ENCODE peak calls at places on chromosomes 11 and 22, in eight cellular contexts. One of them, this sample, is unnamed.

GRCh38 chr11:69160296-69161116 is 4.8 kb downstream of the SMIM38 start:
- DNase-seq in HCT116: no peak
- DNase-seq in GM12878: no peak
- DNase-seq in endodermal cell: no peak
- DNase-seq in neuronal stem cell: no peak
- DNase-seq in NT2/D1: no peak
- DNase-seq in mesenchymal stem cell: no peak
- DNase-seq in astrocyte: no peak
- DNase-seq in this sample: no peak

GRCh38 chr11:123181075-123181474 is 14.0 kb downstream of the CLMP start:
- DNase-seq in HCT116: no peak
- DNase-seq in GM12878: no peak
- DNase-seq in endodermal cell: no peak
- DNase-seq in neuronal stem cell: no peak
- DNase-seq in NT2/D1: no peak
- DNase-seq in mesenchymal stem cell: no peak
- DNase-seq in astrocyte: no peak
- DNase-seq in this sample: no peak

GRCh38 chr22:36757608-36758220 is 18.2 kb downstream of the IFT27 start:
- DNase-seq in HCT116: peak; percentile 57
- DNase-seq in GM12878: no peak
- DNase-seq in endodermal cell: peak; percentile 96
- DNase-seq in neuronal stem cell: peak; percentile 63
- DNase-seq in NT2/D1: peak; percentile 58
- DNase-seq in mesenchymal stem cell: peak; percentile 69
- DNase-seq in astrocyte: peak; percentile 28
- DNase-seq in this sample: peak; percentile 81

GRCh38 chr11:27025312-27025955 is 15.2 kb upstream of the BBOX1 start:
- DNase-seq in HCT116: no peak
- DNase-seq in GM12878: no peak
- DNase-seq in endodermal cell: no peak
- DNase-seq in neuronal stem cell: no peak
- DNase-seq in NT2/D1: no peak
- DNase-seq in mesenchymal stem cell: no peak
- DNase-seq in astrocyte: no peak
- DNase-seq in this sample: no peak

GRCh38 chr11:60785806-60786361 is 751 bp downstream of the MS4A10 start:
- DNase-seq in HCT116: no peak
- DNase-seq in GM12878: no peak
- DNase-seq in endodermal cell: no peak
- DNase-seq in neuronal stem cell: no peak
- DNase-seq in NT2/D1: no peak
- DNase-seq in mesenchymal stem cell: peak; percentile 33
- DNase-seq in astrocyte: peak; percentile 18
- DNase-seq in this sample: no peak

GRCh38 chr11:110028904-110029303 is 64.3 kb upstream of the ZC3H12C start:
- DNase-seq in HCT116: no peak
- DNase-seq in GM12878: peak; percentile 53
- DNase-seq in endodermal cell: no peak
- DNase-seq in neuronal stem cell: no peak
- DNase-seq in NT2/D1: no peak
- DNase-seq in mesenchymal stem cell: no peak
- DNase-seq in astrocyte: peak; percentile 4
- DNase-seq in this sample: no peak

GRCh38 chr11:43784866-43785265 is 95.8 kb upstream of the ALKBH3 start:
- DNase-seq in HCT116: no peak
- DNase-seq in GM12878: no peak
- DNase-seq in endodermal cell: no peak
- DNase-seq in neuronal stem cell: no peak
- DNase-seq in NT2/D1: no peak
- DNase-seq in mesenchymal stem cell: peak; percentile 69
- DNase-seq in astrocyte: no peak
- DNase-seq in this sample: no peak

GRCh38 chr22:49950396-49950994 is 10.1 kb upstream of the PIM3 start:
- DNase-seq in HCT116: no peak
- DNase-seq in GM12878: no peak
- DNase-seq in endodermal cell: peak; percentile 57
- DNase-seq in neuronal stem cell: no peak
- DNase-seq in NT2/D1: no peak
- DNase-seq in mesenchymal stem cell: no peak
- DNase-seq in astrocyte: no peak
- DNase-seq in this sample: no peak

GRCh38 chr11:26478710-26479109 is 93.4 kb downstream of the MUC15 start:
- DNase-seq in HCT116: no peak
- DNase-seq in GM12878: no peak
- DNase-seq in endodermal cell: no peak
- DNase-seq in neuronal stem cell: no peak
- DNase-seq in NT2/D1: no peak
- DNase-seq in mesenchymal stem cell: no peak
- DNase-seq in astrocyte: no peak
- DNase-seq in this sample: no peak

GRCh38 chr22:41504397-41504796 is 35.5 kb downstream of the ACO2 start:
- DNase-seq in HCT116: no peak
- DNase-seq in GM12878: no peak
- DNase-seq in endodermal cell: no peak
- DNase-seq in neuronal stem cell: no peak
- DNase-seq in NT2/D1: no peak
- DNase-seq in mesenchymal stem cell: no peak
- DNase-seq in astrocyte: no peak
- DNase-seq in this sample: no peak

GRCh38 chr11:3202759-3203158 is 15.9 kb downstream of the MRGPRG start:
- DNase-seq in HCT116: no peak
- DNase-seq in GM12878: no peak
- DNase-seq in endodermal cell: peak; percentile 47
- DNase-seq in neuronal stem cell: no peak
- DNase-seq in NT2/D1: no peak
- DNase-seq in mesenchymal stem cell: no peak
- DNase-seq in astrocyte: no peak
- DNase-seq in this sample: no peak

GRCh38 chr11:34251640-34251980 is 106.2 kb downstream of the ABTB2 start:
- DNase-seq in HCT116: no peak
- DNase-seq in GM12878: no peak
- DNase-seq in endodermal cell: no peak
- DNase-seq in neuronal stem cell: no peak
- DNase-seq in NT2/D1: no peak
- DNase-seq in mesenchymal stem cell: no peak
- DNase-seq in astrocyte: peak; percentile 53
- DNase-seq in this sample: no peak

GRCh38 chr11:10594407-10594806 is 25.9 kb upstream of the LYVE1 start:
- DNase-seq in HCT116: no peak
- DNase-seq in GM12878: no peak
- DNase-seq in endodermal cell: no peak
- DNase-seq in neuronal stem cell: no peak
- DNase-seq in NT2/D1: no peak
- DNase-seq in mesenchymal stem cell: no peak
- DNase-seq in astrocyte: no peak
- DNase-seq in this sample: no peak

GRCh38 chr11:131999955-132000354 is 629.5 kb downstream of the NTM start:
- DNase-seq in HCT116: no peak
- DNase-seq in GM12878: no peak
- DNase-seq in endodermal cell: no peak
- DNase-seq in neuronal stem cell: no peak
- DNase-seq in NT2/D1: no peak
- DNase-seq in mesenchymal stem cell: no peak
- DNase-seq in astrocyte: no peak
- DNase-seq in this sample: no peak

GRCh38 chr22:38927033-38927789 is 30.2 kb upstream of the APOBEC3A start:
- DNase-seq in HCT116: peak; percentile 74
- DNase-seq in GM12878: peak; percentile 7
- DNase-seq in endodermal cell: peak; percentile 93
- DNase-seq in neuronal stem cell: peak; percentile 59
- DNase-seq in NT2/D1: peak; percentile 36
- DNase-seq in mesenchymal stem cell: peak; percentile 68
- DNase-seq in astrocyte: peak; percentile 39
- DNase-seq in this sample: peak; percentile 77

GRCh38 chr22:17726561-17727243 is 47.6 kb downstream of the BID start:
- DNase-seq in HCT116: no peak
- DNase-seq in GM12878: no peak
- DNase-seq in endodermal cell: no peak
- DNase-seq in neuronal stem cell: no peak
- DNase-seq in NT2/D1: no peak
- DNase-seq in mesenchymal stem cell: peak; percentile 70
- DNase-seq in astrocyte: peak; percentile 46
- DNase-seq in this sample: no peak

GRCh38 chr11:83827520-83827919 is 541.4 kb upstream of the CCDC90B start:
- DNase-seq in HCT116: no peak
- DNase-seq in GM12878: no peak
- DNase-seq in endodermal cell: no peak
- DNase-seq in neuronal stem cell: no peak
- DNase-seq in NT2/D1: no peak
- DNase-seq in mesenchymal stem cell: peak; percentile 26
- DNase-seq in astrocyte: peak; percentile 60
- DNase-seq in this sample: no peak

GRCh38 chr22:31346733-31347250 is 646 bp upstream of the PATZ1 start:
- DNase-seq in HCT116: no peak
- DNase-seq in GM12878: no peak
- DNase-seq in endodermal cell: no peak
- DNase-seq in neuronal stem cell: peak; percentile 65
- DNase-seq in NT2/D1: no peak
- DNase-seq in mesenchymal stem cell: peak; percentile 75
- DNase-seq in astrocyte: peak; percentile 39
- DNase-seq in this sample: peak; percentile 58

GRCh38 chr11:61281581-61282250 is 13.4 kb downstream of the VWCE start:
- DNase-seq in HCT116: peak; percentile 32
- DNase-seq in GM12878: no peak
- DNase-seq in endodermal cell: peak; percentile 97
- DNase-seq in neuronal stem cell: peak; percentile 67
- DNase-seq in NT2/D1: peak; percentile 50
- DNase-seq in mesenchymal stem cell: peak; percentile 22
- DNase-seq in astrocyte: no peak
- DNase-seq in this sample: peak; percentile 83

GRCh38 chr11:35099278-35100018 is 39.5 kb upstream of the CD44 start:
- DNase-seq in HCT116: no peak
- DNase-seq in GM12878: no peak
- DNase-seq in endodermal cell: no peak
- DNase-seq in neuronal stem cell: no peak
- DNase-seq in NT2/D1: no peak
- DNase-seq in mesenchymal stem cell: peak; percentile 84
- DNase-seq in astrocyte: peak; percentile 72
- DNase-seq in this sample: no peak

GRCh38 chr22:41826430-41827383 is 6.2 kb upstream of the SREBF2 start:
- DNase-seq in HCT116: no peak
- DNase-seq in GM12878: no peak
- DNase-seq in endodermal cell: no peak
- DNase-seq in neuronal stem cell: no peak
- DNase-seq in NT2/D1: no peak
- DNase-seq in mesenchymal stem cell: no peak
- DNase-seq in astrocyte: no peak
- DNase-seq in this sample: peak; percentile 57

GRCh38 chr11:69636870-69637600 is 3.9 kb upstream of the CCND1 start:
- DNase-seq in HCT116: no peak
- DNase-seq in GM12878: no peak
- DNase-seq in endodermal cell: peak; percentile 65
- DNase-seq in neuronal stem cell: no peak
- DNase-seq in NT2/D1: no peak
- DNase-seq in mesenchymal stem cell: no peak
- DNase-seq in astrocyte: no peak
- DNase-seq in this sample: peak; percentile 30

GRCh38 chr22:42430486-42431125 is 1.6 kb downstream of the NFAM1 start:
- DNase-seq in HCT116: no peak
- DNase-seq in GM12878: no peak
- DNase-seq in endodermal cell: peak; percentile 38
- DNase-seq in neuronal stem cell: no peak
- DNase-seq in NT2/D1: no peak
- DNase-seq in mesenchymal stem cell: no peak
- DNase-seq in astrocyte: no peak
- DNase-seq in this sample: no peak

GRCh38 chr11:44470849-44471248 is 94.6 kb upstream of the CD82 start:
- DNase-seq in HCT116: no peak
- DNase-seq in GM12878: no peak
- DNase-seq in endodermal cell: no peak
- DNase-seq in neuronal stem cell: no peak
- DNase-seq in NT2/D1: no peak
- DNase-seq in mesenchymal stem cell: no peak
- DNase-seq in astrocyte: no peak
- DNase-seq in this sample: no peak

GRCh38 chr11:7907121-7907520 is 23.9 kb downstream of the OR10A6 start:
- DNase-seq in HCT116: no peak
- DNase-seq in GM12878: no peak
- DNase-seq in endodermal cell: no peak
- DNase-seq in neuronal stem cell: no peak
- DNase-seq in NT2/D1: no peak
- DNase-seq in mesenchymal stem cell: no peak
- DNase-seq in astrocyte: peak; percentile 60
- DNase-seq in this sample: no peak
- H3K9ac ChIP-seq in HCT116: no peak overlapping the region
- H3K9ac ChIP-seq in GM12878: no peak overlapping the region
- H3K9ac ChIP-seq in endodermal cell: peak overlapping the region; percentile 88
- H3K9ac ChIP-seq in neuronal stem cell: no peak overlapping the region
- H3K9ac ChIP-seq in NT2/D1: no peak overlapping the region
- H3K9ac ChIP-seq in mesenchymal stem cell: no peak overlapping the region
- H3K9ac ChIP-seq in astrocyte: no peak overlapping the region
- H3K9ac ChIP-seq in this sample: no peak overlapping the region

GRCh38 chr11:89293966-89294679 is 116.4 kb downstream of the TYR start:
- DNase-seq in HCT116: no peak
- DNase-seq in GM12878: no peak
- DNase-seq in endodermal cell: peak; percentile 81
- DNase-seq in neuronal stem cell: peak; percentile 17
- DNase-seq in NT2/D1: no peak
- DNase-seq in mesenchymal stem cell: peak; percentile 21
- DNase-seq in astrocyte: peak; percentile 29
- DNase-seq in this sample: no peak
- H3K4me3 ChIP-seq in HCT116: no peak overlapping the region
- H3K4me3 ChIP-seq in GM12878: no peak overlapping the region
- H3K4me3 ChIP-seq in endodermal cell: peak overlapping the region; percentile 62
- H3K4me3 ChIP-seq in neuronal stem cell: no peak overlapping the region
- H3K4me3 ChIP-seq in NT2/D1: no peak overlapping the region
- H3K4me3 ChIP-seq in mesenchymal stem cell: peak overlapping the region; percentile 62
- H3K4me3 ChIP-seq in astrocyte: peak overlapping the region; percentile 50
- H3K4me3 ChIP-seq in this sample: no peak overlapping the region

GRCh38 chr11:86818466-86819282 is 18.3 kb downstream of the PRSS23 start:
- DNase-seq in HCT116: peak; percentile 52
- DNase-seq in GM12878: peak; percentile 7
- DNase-seq in endodermal cell: no peak
- DNase-seq in neuronal stem cell: no peak
- DNase-seq in NT2/D1: peak; percentile 39
- DNase-seq in mesenchymal stem cell: peak; percentile 83
- DNase-seq in astrocyte: peak; percentile 54
- DNase-seq in this sample: no peak
- H3K9ac ChIP-seq in HCT116: no peak overlapping the region
- H3K9ac ChIP-seq in GM12878: no peak overlapping the region
- H3K9ac ChIP-seq in endodermal cell: no peak overlapping the region
- H3K9ac ChIP-seq in neuronal stem cell: no peak overlapping the region
- H3K9ac ChIP-seq in NT2/D1: no peak overlapping the region
- H3K9ac ChIP-seq in mesenchymal stem cell: peak overlapping the region; percentile 56
- H3K9ac ChIP-seq in astrocyte: peak overlapping the region; percentile 61
- H3K9ac ChIP-seq in this sample: no peak overlapping the region

DNA sequence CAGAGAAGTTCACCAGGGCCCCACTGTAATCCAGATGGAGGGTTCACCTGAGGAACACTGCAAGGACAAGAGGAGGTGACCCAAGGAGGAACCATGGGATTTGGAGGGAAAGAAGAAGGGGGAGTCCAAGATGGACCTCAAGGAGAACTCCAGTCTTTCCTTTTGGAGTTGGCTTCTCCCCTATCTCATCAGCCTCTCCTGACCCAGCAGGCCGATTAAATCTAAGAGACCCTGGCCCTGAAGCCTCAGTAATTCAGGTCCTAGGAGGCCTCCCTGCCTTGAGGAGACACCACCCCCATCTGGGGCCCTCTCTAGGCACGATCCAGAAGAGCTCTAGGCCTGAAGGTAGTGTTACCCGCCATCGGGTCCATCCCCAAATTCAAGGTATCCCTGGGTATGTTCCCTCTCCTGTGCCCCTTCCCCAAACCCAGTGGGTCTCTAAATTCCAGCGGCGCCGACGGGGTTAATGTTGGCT is 15.1 kb upstream of the DGKZ start:
- DNase-seq in HCT116: no peak
- DNase-seq in GM12878: no peak
- DNase-seq in endodermal cell: no peak
- DNase-seq in neuronal stem cell: no peak
- DNase-seq in NT2/D1: no peak
- DNase-seq in mesenchymal stem cell: no peak
- DNase-seq in astrocyte: no peak
- DNase-seq in this sample: no peak
- H3K4me3 ChIP-seq in HCT116: no peak overlapping the region
- H3K4me3 ChIP-seq in GM12878: no peak overlapping the region
- H3K4me3 ChIP-seq in endodermal cell: peak overlapping the region; percentile 66
- H3K4me3 ChIP-seq in neuronal stem cell: peak overlapping the region; percentile 81
- H3K4me3 ChIP-seq in NT2/D1: peak overlapping the region; percentile 66
- H3K4me3 ChIP-seq in mesenchymal stem cell: no peak overlapping the region
- H3K4me3 ChIP-seq in astrocyte: no peak overlapping the region
- H3K4me3 ChIP-seq in this sample: no peak overlapping the region

This sample was measured in colonic mucosa.